ENCODE peak calls at places on chromosomes 16 and 17, in four cellular contexts. T, I, V and L are unnamed samples. For H3K27me3, the result is how much of the 10 kb centered on the place peaks cover.

GRCh38 chr17:65630502-65630901 is 69.1 kb upstream of the AXIN2 start:
- DNase-seq in V (no peak), I (no peak), T (no peak), L (no peak)

GRCh38 chr16:89907055-89907814 is 11.4 kb upstream of the MC1R start:
- DNase-seq in T (no peak), I (no peak), V (no peak), L (no peak)

GRCh38 chr17:3960764-3961163 is 3.5 kb downstream of the ATP2A3 start:
- DNase-seq in I (no peak), T (no peak), V (no peak), L (no peak)

GRCh38 chr17:32158870-32159585 is 16.7 kb downstream of the RHOT1 start:
- DNase-seq in I (no peak), T (no peak), V (no peak), L (no peak)

GRCh38 chr17:80421381-80422090 is 6.6 kb downstream of the ENDOV start:
- DNase-seq in T (no peak), V (no peak), I (peak), L (no peak)

GRCh38 chr17:76502326-76503211 is 1.3 kb upstream of the RHBDF2 start:
- DNase-seq in T (no peak), V (no peak), I (no peak), L (no peak)

GRCh38 chr16:87790278-87791023 is 24.7 kb upstream of the KLHDC4 start:
- DNase-seq in V (peak), I (peak), T (peak), L (no peak)

GRCh38 chr16:75292691-75293090 is 41.3 kb upstream of the BCAR1 start:
- DNase-seq in I (no peak), T (peak), V (no peak), L (no peak)

GRCh38 chr16:4913130-4913773 is 23.7 kb downstream of the PPL start:
- DNase-seq in V (no peak), I (no peak), T (no peak), L (no peak)

GRCh38 chr16:74997042-74997491 is 1.8 kb upstream of the ZNRF1 start:
- DNase-seq in V (no peak), I (no peak), T (no peak), L (no peak)

GRCh38 chr17:13044713-13045112 is 26.9 kb upstream of the ELAC2 start:
- DNase-seq in I (no peak), V (no peak), T (no peak), L (no peak)

GRCh38 chr17:76094046-76094445 is 9.5 kb downstream of the EXOC7 start:
- DNase-seq in V (no peak), T (no peak), I (peak), L (no peak)

GRCh38 chr17:7897773-7898172 is 9.2 kb downstream of the CHD3 start:
- DNase-seq in V (no peak), T (peak), I (no peak), L (no peak)

GRCh38 chr17:7909080-7909479 is 7.0 kb downstream of the RNF227 start:
- DNase-seq in T (no peak), V (no peak), I (no peak), L (no peak)

GRCh38 chr17:7903154-7904103 is 12.7 kb downstream of the RNF227 start:
- DNase-seq in I (peak), T (peak), V (no peak), L (no peak)
- TF ChIP-seq CTCF in I (no peak), T (no peak), V (no peak), L (no peak)

GRCh38 chr17:10130263-10130662 is 68.1 kb downstream of the GAS7 start:
- DNase-seq in T (no peak), I (no peak), V (no peak), L (no peak)

GRCh38 chr17:10123093-10123492 is 75.3 kb downstream of the GAS7 start:
- DNase-seq in V (no peak), I (no peak), T (no peak), L (no peak)

GRCh38 chr17:10125761-10126553 is 72.4 kb downstream of the GAS7 start:
- DNase-seq in T (no peak), I (no peak), V (no peak), L (no peak)

GRCh38 chr17:10127819-10128375 is 70.5 kb downstream of the GAS7 start:
- DNase-seq in I (peak), V (peak), T (no peak), L (peak)

DNA sequence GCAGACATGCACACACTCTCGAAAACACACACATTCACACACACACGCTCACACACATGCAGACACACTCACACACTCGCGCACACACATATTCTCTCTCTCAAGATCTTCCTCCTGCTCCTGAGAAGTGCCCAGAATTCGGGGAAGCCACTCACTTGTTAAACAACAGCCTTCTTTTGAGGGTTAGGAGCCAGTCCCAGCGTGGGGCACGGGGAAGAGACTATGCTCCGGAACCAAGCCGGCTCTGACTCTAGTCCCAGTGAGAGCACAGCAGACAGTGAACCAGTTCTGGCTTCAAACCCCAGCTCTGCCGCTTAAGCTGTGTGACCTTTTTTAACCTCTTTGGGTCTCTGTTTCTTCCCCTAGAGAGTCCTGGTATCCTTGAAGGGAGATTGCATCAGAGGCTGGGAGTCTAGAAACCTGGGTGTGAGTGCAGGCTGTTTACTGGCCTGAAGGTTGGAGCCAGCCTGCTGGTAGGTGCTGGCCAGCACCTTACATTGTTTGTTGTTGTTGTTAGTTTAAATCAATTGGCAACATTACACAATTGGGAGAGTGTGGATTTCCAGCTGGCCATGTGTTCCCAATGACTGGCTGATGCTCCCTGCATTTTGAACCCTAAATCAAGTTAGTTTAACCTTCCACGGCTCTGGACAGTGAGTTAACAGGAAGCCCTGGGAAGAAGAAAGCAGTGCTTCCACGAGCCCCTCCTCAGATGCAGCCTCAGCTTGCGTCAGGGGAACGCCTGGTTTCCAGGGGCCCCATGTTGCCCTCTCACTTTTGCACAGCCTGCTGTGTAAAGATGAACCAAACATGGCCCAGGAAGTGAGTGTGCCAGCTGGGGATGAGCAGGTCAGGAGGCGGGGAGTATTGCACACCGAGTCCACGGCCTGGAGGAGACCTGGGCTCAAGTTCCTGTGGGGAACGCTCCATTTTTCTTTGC is 71.6 kb downstream of the GAS7 start:
- DNase-seq in I (peak), V (no peak), T (no peak), L (no peak)
- H3K4me3 ChIP-seq in I (no peak), V (no peak), T (no peak), L (no peak)

DNA sequence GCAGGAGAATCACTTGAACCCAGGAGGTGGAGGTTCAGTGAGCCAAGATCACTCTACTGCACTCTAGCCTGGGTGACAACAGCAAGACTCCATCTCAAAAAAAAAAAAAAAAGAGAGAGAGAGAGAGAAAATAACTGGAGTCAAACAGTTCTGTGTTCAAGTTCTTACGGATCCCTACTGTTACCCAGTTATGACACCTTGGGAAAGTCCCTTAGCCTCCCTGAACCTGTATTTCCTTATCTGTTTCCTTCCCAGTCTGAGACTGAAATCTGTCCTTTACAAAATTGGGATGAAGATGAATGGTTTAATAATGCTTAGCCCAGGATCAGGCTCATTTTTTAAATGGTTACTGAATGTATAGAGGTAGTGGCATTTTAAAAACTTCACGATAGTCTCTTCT is 17.3 kb downstream of the ZNF768 start:
- DNase-seq in T (no peak), V (no peak), I (no peak), L (no peak)
- H3K27me3 ChIP-seq in T (under half), V (under half), I (under half), L (under half)

GRCh38 chr16:50304467-50305440 is 38.4 kb downstream of the ADCY7 start:
- DNase-seq in I (peak), V (no peak), T (no peak), L (no peak)
- TF ChIP-seq CTCF in I (no peak), V (no peak), T (no peak), L (no peak)